ENCODE peak calls at places on chromosomes 16 and 17, in seven cellular contexts. One of them, this sample, is unnamed.

GRCh38 chr17:57916925-57917858 is 38.0 kb downstream of the CUEDC1 start:
- DNase-seq in nephron progenitor cell: no peak
- DNase-seq in epithelial cell of esophagus: no peak
- DNase-seq in HFFc6: no peak
- DNase-seq in heart right ventricle: peak; percentile 59
- DNase-seq in HCT116: peak; percentile 48
- DNase-seq in stomach: no peak
- DNase-seq in this sample: no peak

GRCh38 chr16:56211471-56211944 is 20.2 kb downstream of the GNAO1 start:
- DNase-seq in heart right ventricle: no peak
- DNase-seq in epithelial cell of esophagus: no peak
- DNase-seq in HFFc6: no peak
- DNase-seq in nephron progenitor cell: no peak
- DNase-seq in HCT116: no peak
- DNase-seq in stomach: no peak
- DNase-seq in this sample: no peak

GRCh38 chr16:83903739-83904138 is 4.8 kb downstream of the MLYCD start:
- DNase-seq in HCT116: no peak
- DNase-seq in stomach: no peak
- DNase-seq in epithelial cell of esophagus: no peak
- DNase-seq in HFFc6: no peak
- DNase-seq in nephron progenitor cell: no peak
- DNase-seq in heart right ventricle: peak; percentile 80
- DNase-seq in this sample: no peak

GRCh38 chr17:29705352-29705751 is 82.6 kb upstream of the CORO6 start:
- DNase-seq in heart right ventricle: no peak
- DNase-seq in stomach: no peak
- DNase-seq in nephron progenitor cell: no peak
- DNase-seq in epithelial cell of esophagus: no peak
- DNase-seq in HFFc6: no peak
- DNase-seq in HCT116: no peak
- DNase-seq in this sample: no peak

GRCh38 chr16:48734220-48734619 is 124.2 kb upstream of the N4BP1 start:
- DNase-seq in stomach: no peak
- DNase-seq in nephron progenitor cell: peak; percentile 5
- DNase-seq in HCT116: no peak
- DNase-seq in heart right ventricle: no peak
- DNase-seq in HFFc6: no peak
- DNase-seq in epithelial cell of esophagus: no peak
- DNase-seq in this sample: no peak

GRCh38 chr17:5661486-5662125 is 77.3 kb upstream of the NLRP1 start:
- DNase-seq in stomach: no peak
- DNase-seq in HCT116: no peak
- DNase-seq in epithelial cell of esophagus: no peak
- DNase-seq in heart right ventricle: no peak
- DNase-seq in HFFc6: no peak
- DNase-seq in nephron progenitor cell: peak; percentile 26
- DNase-seq in this sample: no peak

GRCh38 chr17:35432176-35433074 is at the start of gene SLFN12:
- DNase-seq in HCT116: no peak
- DNase-seq in HFFc6: peak; percentile 96
- DNase-seq in epithelial cell of esophagus: peak; percentile 93
- DNase-seq in nephron progenitor cell: no peak
- DNase-seq in heart right ventricle: peak; percentile 79
- DNase-seq in stomach: peak; percentile 53
- DNase-seq in this sample: no peak

GRCh38 chr17:4944554-4945175 is 3.7 kb downstream of the PFN1 start:
- DNase-seq in nephron progenitor cell: no peak
- DNase-seq in stomach: no peak
- DNase-seq in HFFc6: no peak
- DNase-seq in epithelial cell of esophagus: no peak
- DNase-seq in heart right ventricle: no peak
- DNase-seq in HCT116: no peak
- DNase-seq in this sample: no peak

GRCh38 chr16:21652451-21652850 is at the start of gene IGSF6:
- DNase-seq in stomach: no peak
- DNase-seq in heart right ventricle: no peak
- DNase-seq in epithelial cell of esophagus: no peak
- DNase-seq in HFFc6: no peak
- DNase-seq in HCT116: no peak
- DNase-seq in nephron progenitor cell: no peak
- DNase-seq in this sample: no peak

DNA sequence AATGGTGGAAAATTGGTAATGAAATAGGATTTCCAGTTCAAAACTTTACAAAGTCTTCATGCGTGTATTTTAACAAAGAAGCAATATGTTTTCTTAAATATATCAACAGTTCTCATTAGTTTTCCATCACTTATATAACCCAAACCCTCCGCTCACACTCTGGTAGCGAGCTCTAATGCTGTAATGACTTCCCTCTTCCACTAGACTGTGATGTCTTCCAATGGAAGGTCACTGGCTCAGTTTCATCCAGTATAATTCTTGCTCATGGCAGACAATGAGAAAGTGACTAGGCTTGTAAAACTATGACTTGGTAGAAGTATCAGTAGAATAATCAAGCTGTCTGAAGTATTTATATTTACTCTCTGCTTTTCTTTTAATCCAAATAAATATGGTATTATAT is 32.8 kb downstream of the NETO2 start:
- DNase-seq in stomach: no peak
- DNase-seq in heart right ventricle: no peak
- DNase-seq in HFFc6: no peak
- DNase-seq in epithelial cell of esophagus: peak; percentile 13
- DNase-seq in HCT116: no peak
- DNase-seq in nephron progenitor cell: no peak
- DNase-seq in this sample: no peak
- TF ChIP-seq CTCF in stomach: no peak
- TF ChIP-seq CTCF in heart right ventricle: no peak
- TF ChIP-seq CTCF in HFFc6: no peak
- TF ChIP-seq CTCF in epithelial cell of esophagus: peak; percentile 32
- TF ChIP-seq CTCF in HCT116: peak; percentile 45
- TF ChIP-seq CTCF in nephron progenitor cell: no peak
- TF ChIP-seq CTCF in this sample: no peak

GRCh38 chr16:2468725-2469398 is 2.2 kb upstream of the NTN3 start:
- DNase-seq in heart right ventricle: no peak
- DNase-seq in HCT116: no peak
- DNase-seq in nephron progenitor cell: peak; percentile 49
- DNase-seq in HFFc6: no peak
- DNase-seq in stomach: no peak
- DNase-seq in epithelial cell of esophagus: no peak
- DNase-seq in this sample: no peak

GRCh38 chr16:2465653-2466415 is 5.3 kb upstream of the NTN3 start:
- DNase-seq in HCT116: no peak
- DNase-seq in HFFc6: no peak
- DNase-seq in stomach: no peak
- DNase-seq in nephron progenitor cell: no peak
- DNase-seq in epithelial cell of esophagus: no peak
- DNase-seq in heart right ventricle: no peak
- DNase-seq in this sample: no peak

GRCh38 chr16:2468142-2468724 is 2.9 kb upstream of the NTN3 start:
- DNase-seq in nephron progenitor cell: peak; percentile 55
- DNase-seq in HFFc6: no peak
- DNase-seq in heart right ventricle: no peak
- DNase-seq in epithelial cell of esophagus: peak; percentile 84
- DNase-seq in HCT116: no peak
- DNase-seq in stomach: no peak
- DNase-seq in this sample: peak; percentile 81

GRCh38 chr16:2466667-2467300 is 4.3 kb upstream of the NTN3 start:
- DNase-seq in HCT116: no peak
- DNase-seq in stomach: no peak
- DNase-seq in nephron progenitor cell: no peak
- DNase-seq in heart right ventricle: no peak
- DNase-seq in HFFc6: no peak
- DNase-seq in epithelial cell of esophagus: no peak
- DNase-seq in this sample: no peak

GRCh38 chr16:2467301-2468141 is 3.6 kb upstream of the NTN3 start:
- DNase-seq in HFFc6: peak; percentile 46
- DNase-seq in nephron progenitor cell: peak; percentile 68
- DNase-seq in stomach: peak; percentile 72
- DNase-seq in heart right ventricle: peak; percentile 75
- DNase-seq in HCT116: peak; percentile 41
- DNase-seq in epithelial cell of esophagus: peak; percentile 66
- DNase-seq in this sample: peak; percentile 82
- TF ChIP-seq CTCF in HFFc6: peak; percentile 35
- TF ChIP-seq CTCF in nephron progenitor cell: no peak
- TF ChIP-seq CTCF in stomach: no peak
- TF ChIP-seq CTCF in heart right ventricle: no peak
- TF ChIP-seq CTCF in HCT116: peak; percentile 2
- TF ChIP-seq CTCF in epithelial cell of esophagus: no peak
- TF ChIP-seq CTCF in this sample: no peak

DNA sequence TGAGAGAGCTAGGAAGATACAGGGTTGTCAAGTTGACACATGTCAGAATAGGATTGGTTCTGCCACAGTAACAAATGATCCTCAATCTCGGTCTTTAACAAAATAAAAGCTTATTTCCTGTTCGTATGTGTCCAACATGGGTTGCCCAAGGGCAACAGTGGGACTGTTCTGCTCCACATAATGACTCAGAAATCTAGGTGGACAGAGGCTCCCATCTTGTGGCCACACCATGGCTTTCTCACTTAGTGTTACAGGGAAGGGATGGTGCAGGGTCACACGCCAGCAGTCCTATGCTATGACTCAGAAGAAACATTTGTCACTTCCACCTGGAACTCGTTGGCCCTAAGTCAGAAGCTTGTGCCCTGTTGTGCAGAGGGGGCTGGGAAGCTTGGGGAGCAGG is 364.9 kb downstream of the SNX29 start:
- DNase-seq in HCT116: peak; percentile 68
- DNase-seq in epithelial cell of esophagus: peak; percentile 4
- DNase-seq in nephron progenitor cell: no peak
- DNase-seq in stomach: no peak
- DNase-seq in heart right ventricle: no peak
- DNase-seq in HFFc6: peak; percentile 87
- DNase-seq in this sample: no peak
- TF ChIP-seq CTCF in HCT116: no peak
- TF ChIP-seq CTCF in epithelial cell of esophagus: no peak
- TF ChIP-seq CTCF in nephron progenitor cell: no peak
- TF ChIP-seq CTCF in stomach: no peak
- TF ChIP-seq CTCF in heart right ventricle: peak; percentile 29
- TF ChIP-seq CTCF in HFFc6: peak; percentile 61
- TF ChIP-seq CTCF in this sample: no peak

DNA sequence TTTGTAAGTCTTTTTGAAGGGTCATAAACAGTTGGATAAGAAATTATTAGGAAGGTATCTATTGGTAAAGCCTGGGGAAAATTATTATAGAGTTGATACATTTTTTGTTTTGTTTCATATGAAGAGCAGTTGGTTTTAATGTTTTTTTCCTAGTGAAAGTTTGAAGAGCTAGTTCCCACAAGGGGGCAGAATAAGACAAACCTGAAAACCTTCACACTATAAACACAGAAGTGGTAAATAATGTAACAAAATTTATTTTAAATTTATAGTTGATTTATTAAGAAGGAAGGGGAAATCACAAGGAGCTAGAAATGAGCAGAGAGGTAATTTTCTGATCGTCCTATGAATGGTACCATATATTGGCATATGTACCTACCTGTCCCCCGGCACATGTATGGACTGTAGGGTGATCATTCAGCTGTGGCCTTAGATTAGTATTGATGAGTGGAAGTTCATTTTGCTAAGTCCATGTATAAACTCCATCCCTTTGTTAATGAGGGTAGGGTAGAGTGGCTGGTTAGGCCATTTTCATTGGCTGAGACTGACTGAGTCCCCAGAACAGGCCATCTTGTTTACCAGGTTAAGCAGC is 116.3 kb downstream of the TANC2 start:
- DNase-seq in stomach: no peak
- DNase-seq in heart right ventricle: no peak
- DNase-seq in nephron progenitor cell: no peak
- DNase-seq in HFFc6: peak; percentile 30
- DNase-seq in HCT116: peak; percentile 10
- DNase-seq in epithelial cell of esophagus: peak; percentile 29
- DNase-seq in this sample: no peak
- TF ChIP-seq CTCF in stomach: no peak
- TF ChIP-seq CTCF in heart right ventricle: peak; percentile 49
- TF ChIP-seq CTCF in nephron progenitor cell: peak; percentile 28
- TF ChIP-seq CTCF in HFFc6: peak; percentile 83
- TF ChIP-seq CTCF in HCT116: peak; percentile 55
- TF ChIP-seq CTCF in epithelial cell of esophagus: peak; percentile 44
- TF ChIP-seq CTCF in this sample: no peak

GRCh38 chr17:19317359-19318095 is 45.0 kb downstream of the B9D1 start:
- DNase-seq in HFFc6: no peak
- DNase-seq in heart right ventricle: peak; percentile 89
- DNase-seq in HCT116: peak; percentile 57
- DNase-seq in stomach: peak; percentile 36
- DNase-seq in nephron progenitor cell: peak; percentile 87
- DNase-seq in epithelial cell of esophagus: no peak
- DNase-seq in this sample: no peak
- TF ChIP-seq CTCF in HFFc6: peak; percentile 32
- TF ChIP-seq CTCF in heart right ventricle: peak; percentile 69
- TF ChIP-seq CTCF in HCT116: peak; percentile 46
- TF ChIP-seq CTCF in stomach: no peak
- TF ChIP-seq CTCF in nephron progenitor cell: peak; percentile 29
- TF ChIP-seq CTCF in epithelial cell of esophagus: peak; percentile 12
- TF ChIP-seq CTCF in this sample: no peak

GRCh38 chr17:45791935-45792334 is 7.8 kb downstream of the CRHR1 start:
- DNase-seq in HFFc6: no peak
- DNase-seq in HCT116: no peak
- DNase-seq in heart right ventricle: no peak
- DNase-seq in stomach: peak; percentile 35
- DNase-seq in epithelial cell of esophagus: peak; percentile 63
- DNase-seq in nephron progenitor cell: no peak
- DNase-seq in this sample: peak; percentile 31

GRCh38 chr17:45792995-45793755 is 9.1 kb downstream of the CRHR1 start:
- DNase-seq in heart right ventricle: no peak
- DNase-seq in stomach: no peak
- DNase-seq in HCT116: no peak
- DNase-seq in epithelial cell of esophagus: no peak
- DNase-seq in nephron progenitor cell: no peak
- DNase-seq in HFFc6: no peak
- DNase-seq in this sample: no peak

GRCh38 chr17:45792437-45792836 is 8.3 kb downstream of the CRHR1 start:
- DNase-seq in epithelial cell of esophagus: no peak
- DNase-seq in heart right ventricle: no peak
- DNase-seq in HFFc6: no peak
- DNase-seq in nephron progenitor cell: no peak
- DNase-seq in stomach: no peak
- DNase-seq in HCT116: no peak
- DNase-seq in this sample: no peak

GRCh38 chr17:45793999-45794540 is 9.9 kb downstream of the CRHR1 start:
- DNase-seq in epithelial cell of esophagus: no peak
- DNase-seq in HFFc6: no peak
- DNase-seq in stomach: no peak
- DNase-seq in HCT116: no peak
- DNase-seq in nephron progenitor cell: no peak
- DNase-seq in heart right ventricle: no peak
- DNase-seq in this sample: no peak

GRCh38 chr17:45794840-45795239 is 10.7 kb downstream of the CRHR1 start:
- DNase-seq in stomach: no peak
- DNase-seq in HCT116: no peak
- DNase-seq in nephron progenitor cell: no peak
- DNase-seq in HFFc6: peak; percentile 10
- DNase-seq in epithelial cell of esophagus: peak; percentile 8
- DNase-seq in heart right ventricle: no peak
- DNase-seq in this sample: no peak
- TF ChIP-seq CTCF in stomach: no peak
- TF ChIP-seq CTCF in HCT116: peak; percentile 50
- TF ChIP-seq CTCF in nephron progenitor cell: no peak
- TF ChIP-seq CTCF in HFFc6: peak; percentile 50
- TF ChIP-seq CTCF in epithelial cell of esophagus: no peak
- TF ChIP-seq CTCF in heart right ventricle: no peak
- TF ChIP-seq CTCF in this sample: no peak

This sample was measured in RWPE1.